ENCODE peak calls at places on chromosomes 5 and 9, in six cellular contexts. A is adipocyte, X is NCI-H82, O is IMR-90, C is RWPE1, R is cardiac muscle cell. K is an unnamed sample.

GRCh38 chr5:173155912-173156311 is 11.6 kb downstream of the BNIP1 start:
- DNase-seq in A (no peak), X (no peak), O (peak; percentile 49), C (no peak), R (no peak), K (no peak)

GRCh38 chr9:78786794-78787193 is 489.9 kb downstream of the PSAT1 start:
- DNase-seq in A (peak; percentile 46), X (no peak), O (peak; percentile 76), C (no peak), R (no peak), K (no peak)

GRCh38 chr5:78755822-78756429 is 107.4 kb upstream of the LHFPL2 start:
- DNase-seq in A (peak; percentile 51), X (peak; percentile 37), O (peak; percentile 54), C (no peak), R (no peak), K (peak; percentile 45)

GRCh38 chr5:126512451-126512850 is 82.6 kb downstream of the ALDH7A1 start:
- DNase-seq in A (no peak), X (no peak), O (no peak), C (no peak), R (no peak), K (no peak)

GRCh38 chr5:77167695-77168111 is 42.8 kb upstream of the PDE8B start:
- DNase-seq in A (peak; percentile 55), X (no peak), O (peak; percentile 92), C (peak; percentile 64), R (no peak), K (no peak)

GRCh38 chr9:94812343-94812742 is 85.8 kb downstream of the AOPEP start:
- DNase-seq in A (peak; percentile 60), X (no peak), O (peak; percentile 77), C (peak; percentile 53), R (no peak), K (no peak)

GRCh38 chr9:131300444-131300843 is 10.9 kb downstream of the PLPP7 start:
- DNase-seq in A (no peak), X (no peak), O (no peak), C (no peak), R (no peak), K (no peak)

GRCh38 chr5:2204366-2205184 is 321.9 kb upstream of the IRX4 start:
- DNase-seq in A (no peak), X (no peak), O (no peak), C (no peak), R (no peak), K (no peak)

GRCh38 chr5:125863579-125863978 is 559.6 kb upstream of the GRAMD2B start:
- DNase-seq in A (no peak), X (no peak), O (no peak), C (no peak), R (no peak), K (no peak)

GRCh38 chr9:88007291-88007650 is 32.9 kb upstream of the CDK20 start:
- DNase-seq in A (no peak), X (no peak), O (no peak), C (no peak), R (no peak), K (no peak)

GRCh38 chr9:134867917-134868750 is 12.5 kb upstream of the FCN2 start:
- DNase-seq in A (no peak), X (no peak), O (no peak), C (no peak), R (no peak), K (no peak)

GRCh38 chr5:58868931-58869330 is 286.1 kb downstream of the RAB3C start:
- DNase-seq in A (no peak), X (no peak), O (no peak), C (no peak), R (no peak), K (no peak)

GRCh38 chr9:98410185-98410697 is 154.8 kb upstream of the TBC1D2 start:
- DNase-seq in A (peak; percentile 92), X (peak; percentile 78), O (peak; percentile 80), C (peak; percentile 50), R (peak; percentile 83), K (peak; percentile 80)

GRCh38 chr9:114932502-114932901 is 2.1 kb upstream of the TNFSF8 start:
- DNase-seq in A (no peak), X (no peak), O (no peak), C (no peak), R (no peak), K (no peak)

GRCh38 chr9:116596646-116597045 is 90.5 kb upstream of the TRIM32 start:
- DNase-seq in A (no peak), X (peak; percentile 96), O (no peak), C (no peak), R (no peak), K (no peak)

GRCh38 chr5:157903117-157903450 is 44.1 kb upstream of the CLINT1 start:
- DNase-seq in A (peak; percentile 23), X (no peak), O (peak; percentile 19), C (no peak), R (no peak), K (no peak)

GRCh38 chr5:158727771-158728311 is 371.9 kb downstream of the EBF1 start:
- DNase-seq in A (peak; percentile 24), X (no peak), O (no peak), C (no peak), R (no peak), K (no peak)

GRCh38 chr5:164010900-164011299 is 505.5 kb downstream of the MAT2B start:
- DNase-seq in A (no peak), X (no peak), O (no peak), C (no peak), R (no peak), K (no peak)

GRCh38 chr5:100444961-100445360 is 90.2 kb upstream of the FAM174A start:
- DNase-seq in A (no peak), X (no peak), O (peak; percentile 23), C (no peak), R (no peak), K (no peak)

GRCh38 chr9:88994820-88995180 is 3.5 kb downstream of the S1PR3 start:
- DNase-seq in A (peak; percentile 73), X (no peak), O (peak; percentile 63), C (no peak), R (no peak), K (no peak)

GRCh38 chr5:32583582-32584232 is 1.6 kb upstream of the SUB1 start:
- DNase-seq in A (no peak), X (no peak), O (no peak), C (no peak), R (no peak), K (no peak)

GRCh38 chr9:98924971-98925820 is 18.5 kb upstream of the COL15A1 start:
- DNase-seq in A (no peak), X (no peak), O (no peak), C (no peak), R (no peak), K (no peak)